ENCODE peak calls at places on chromosome 13, in seven cellular contexts. B, E, D, H, R, Q and T are unnamed samples.
A peak's percentile ranks its signal among the peaks of the same experiment; 100 is the strongest.

GRCh38 chr13:29847501-29847983 is 2.9 kb downstream of the UBL3 start:
- DNase-seq in H (peak; percentile 43), D (no peak), Q (peak; percentile 12), R (no peak), B (no peak), E (peak; percentile 64), T (no peak)

GRCh38 chr13:45055902-45056648 is 64.2 kb upstream of the GTF2F2 start:
- DNase-seq in E (no peak), B (no peak), D (peak; percentile 19), R (no peak), H (no peak), Q (no peak), T (no peak)

GRCh38 chr13:94825507-94825906 is 113.2 kb upstream of the SOX21 start:
- DNase-seq in B (no peak), R (no peak), E (peak; percentile 57), D (no peak), Q (peak; percentile 66), H (peak; percentile 70), T (no peak)

GRCh38 chr13:25632166-25632888 is 260.6 kb downstream of the ATP8A2 start:
- DNase-seq in D (no peak), E (no peak), B (no peak), R (no peak), H (no peak), Q (no peak), T (no peak)

GRCh38 chr13:102626928-102627327 is 30.1 kb downstream of the TPP2 start:
- DNase-seq in E (no peak), Q (no peak), B (no peak), D (no peak), H (no peak), R (no peak), T (no peak)

GRCh38 chr13:82867284-82867683 is 1015.0 kb downstream of the SLITRK1 start:
- DNase-seq in E (no peak), D (no peak), Q (no peak), B (no peak), H (no peak), R (no peak), T (no peak)

GRCh38 chr13:99380921-99381645 is 73.9 kb upstream of the GPR183 start:
- DNase-seq in D (no peak), B (peak; percentile 57), R (no peak), E (no peak), H (no peak), Q (no peak), T (no peak)

GRCh38 chr13:48975926-48976676 is 389 bp downstream of the FNDC3A start:
- DNase-seq in Q (peak; percentile 86), B (peak; percentile 76), H (peak; percentile 93), R (peak; percentile 90), D (peak; percentile 44), E (peak; percentile 53), T (peak; percentile 75)

GRCh38 chr13:91398413-91399188 is at the start of gene GPC5:
- DNase-seq in Q (peak; percentile 63), D (no peak), B (peak; percentile 75), R (peak; percentile 36), E (peak; percentile 32), H (peak; percentile 88), T (peak; percentile 78)

GRCh38 chr13:109331898-109332297 is 454.5 kb downstream of the IRS2 start:
- DNase-seq in D (no peak), R (no peak), Q (peak; percentile 84), B (no peak), H (no peak), E (peak; percentile 89), T (no peak)

GRCh38 chr13:97109256-97109655 is 112.9 kb upstream of the MBNL2 start:
- DNase-seq in D (no peak), B (no peak), R (no peak), H (no peak), E (no peak), Q (no peak), T (no peak)

GRCh38 chr13:110834572-110834971 is 80.3 kb downstream of the ANKRD10 start:
- DNase-seq in E (no peak), R (no peak), Q (no peak), D (no peak), B (no peak), H (no peak), T (no peak)

GRCh38 chr13:105763851-105764250 is 771.6 kb downstream of the EFNB2 start:
- DNase-seq in E (no peak), Q (no peak), H (no peak), D (no peak), B (no peak), R (no peak), T (no peak)

GRCh38 chr13:36298535-36299068 is 988 bp upstream of the CCDC169 start:
- DNase-seq in Q (no peak), R (no peak), B (no peak), D (no peak), H (peak; percentile 45), E (no peak), T (no peak)

GRCh38 chr13:43865892-43866291 is 13.6 kb downstream of the CCDC122 start:
- DNase-seq in R (no peak), D (peak; percentile 64), H (no peak), Q (no peak), E (no peak), B (no peak), T (no peak)

GRCh38 chr13:44280461-44280860 is 93.2 kb upstream of the SERP2 start:
- DNase-seq in H (no peak), E (no peak), R (no peak), D (no peak), B (no peak), Q (no peak), T (no peak)

GRCh38 chr13:79185580-79185979 is 220.5 kb downstream of the RBM26 start:
- DNase-seq in R (no peak), H (no peak), D (no peak), B (no peak), Q (no peak), E (no peak), T (no peak)

GRCh38 chr13:76222511-76222910 is 586.4 kb downstream of the LMO7 start:
- DNase-seq in R (no peak), D (no peak), H (no peak), Q (no peak), B (no peak), E (no peak), T (no peak)

GRCh38 chr13:24727731-24728601 is 36.0 kb upstream of the RNF17 start:
- DNase-seq in E (peak; percentile 86), Q (peak; percentile 72), H (peak; percentile 81), B (peak; percentile 51), R (no peak), D (peak; percentile 75), T (peak; percentile 54)

GRCh38 chr13:38348890-38349289 is 761 bp upstream of the UFM1 start:
- DNase-seq in R (no peak), Q (peak; percentile 29), E (no peak), D (no peak), H (peak; percentile 17), B (no peak), T (no peak)

GRCh38 chr13:43127103-43127817 is 103.9 kb downstream of the DNAJC15 start:
- DNase-seq in D (no peak), E (no peak), B (no peak), H (no peak), R (no peak), Q (peak; percentile 15), T (no peak)

GRCh38 chr13:112867301-112867711 is 101.7 kb upstream of the MCF2L start:
- DNase-seq in B (no peak), Q (no peak), R (no peak), E (no peak), D (no peak), H (no peak), T (no peak)

GRCh38 chr13:76023644-76024043 is 387.5 kb downstream of the LMO7 start:
- DNase-seq in H (no peak), B (no peak), R (no peak), D (no peak), Q (no peak), E (no peak), T (no peak)

GRCh38 chr13:64810701-64811258 is 2419.4 kb downstream of the PCDH9 start:
- DNase-seq in R (no peak), B (no peak), H (no peak), E (no peak), Q (no peak), D (no peak), T (no peak)

GRCh38 chr13:110726726-110727125 is 13.2 kb downstream of the ING1 start:
- DNase-seq in R (no peak), E (no peak), D (no peak), B (peak; percentile 42), Q (no peak), H (no peak), T (no peak)

GRCh38 chr13:46374710-46375109 is 12.3 kb downstream of the RUBCNL start:
- DNase-seq in D (no peak), R (no peak), E (no peak), B (no peak), H (no peak), Q (no peak), T (no peak)

GRCh38 chr13:51643114-51643881 is 59.0 kb downstream of the WDFY2 start:
- DNase-seq in B (no peak), E (no peak), R (no peak), Q (no peak), D (no peak), H (no peak), T (no peak)

GRCh38 chr13:111632906-111633305 is 312.5 kb downstream of the TEX29 start:
- DNase-seq in Q (no peak), D (no peak), H (no peak), R (no peak), E (no peak), B (no peak), T (no peak)

GRCh38 chr13:40377783-40378182 is 288.7 kb downstream of the FOXO1 start:
- DNase-seq in R (no peak), E (no peak), H (no peak), D (no peak), Q (no peak), B (no peak), T (no peak)

GRCh38 chr13:113796948-113797676 is 38.1 kb downstream of the TMEM255B start:
- DNase-seq in Q (no peak), H (no peak), B (no peak), D (no peak), R (no peak), E (no peak), T (no peak)

GRCh38 chr13:24133396-24133795 is 27.1 kb upstream of the SPATA13 start:
- DNase-seq in R (no peak), B (no peak), E (no peak), Q (no peak), H (no peak), D (no peak), T (no peak)

GRCh38 chr13:41603917-41604316 is 146.6 kb downstream of the RGCC start:
- DNase-seq in D (no peak), H (no peak), E (no peak), Q (no peak), B (no peak), R (no peak), T (no peak)